ENCODE peak calls at places on chromosomes 12 and 14, in four cellular contexts. One of them, this sample, is unnamed.
A peak's percentile ranks its signal among the peaks of the same experiment; 100 is the strongest.

GRCh38 chr14:90850487-90850886 is 34.3 kb upstream of the TTC7B start:
- DNase-seq in NAMALWA: no peak
- DNase-seq in heart right ventricle: peak; percentile 55
- DNase-seq in frontal cortex: no peak
- DNase-seq in this sample: no peak

GRCh38 chr12:27822076-27822712 is 42.2 kb upstream of the MANSC4 start:
- DNase-seq in heart right ventricle: no peak
- DNase-seq in NAMALWA: peak; percentile 49
- DNase-seq in frontal cortex: no peak
- DNase-seq in this sample: no peak

GRCh38 chr12:48442191-48442828 is 30.0 kb upstream of the ANP32D start:
- DNase-seq in frontal cortex: no peak
- DNase-seq in NAMALWA: peak; percentile 29
- DNase-seq in heart right ventricle: no peak
- DNase-seq in this sample: no peak

GRCh38 chr12:112031472-112031871 is 18.2 kb downstream of the ERP29 start:
- DNase-seq in heart right ventricle: no peak
- DNase-seq in NAMALWA: no peak
- DNase-seq in frontal cortex: no peak
- DNase-seq in this sample: no peak

GRCh38 chr12:48865141-48865440 is 579 bp downstream of the RND1 start:
- DNase-seq in NAMALWA: peak; percentile 54
- DNase-seq in frontal cortex: no peak
- DNase-seq in heart right ventricle: no peak
- DNase-seq in this sample: no peak

GRCh38 chr14:88729159-88729558 is 63.6 kb downstream of the EML5 start:
- DNase-seq in frontal cortex: no peak
- DNase-seq in heart right ventricle: no peak
- DNase-seq in NAMALWA: peak; percentile 16
- DNase-seq in this sample: no peak

GRCh38 chr12:74293689-74294131 is 243.9 kb upstream of the ATXN7L3B start:
- DNase-seq in frontal cortex: no peak
- DNase-seq in heart right ventricle: no peak
- DNase-seq in NAMALWA: no peak
- DNase-seq in this sample: no peak

GRCh38 chr14:37329189-37330001 is 131.7 kb downstream of the MIPOL1 start:
- DNase-seq in frontal cortex: no peak
- DNase-seq in heart right ventricle: no peak
- DNase-seq in NAMALWA: no peak
- DNase-seq in this sample: no peak

GRCh38 chr12:1692895-1693294 is 2.0 kb downstream of the ADIPOR2 start:
- DNase-seq in NAMALWA: peak; percentile 80
- DNase-seq in frontal cortex: no peak
- DNase-seq in heart right ventricle: no peak
- DNase-seq in this sample: no peak

GRCh38 chr14:55026793-55027560 is at the start of the genes SOCS4 and WDHD1:
- DNase-seq in heart right ventricle: peak; percentile 95
- DNase-seq in frontal cortex: peak; percentile 83
- DNase-seq in NAMALWA: peak; percentile 89
- DNase-seq in this sample: peak; percentile 96

GRCh38 chr14:58882577-58883018 is 244.8 kb downstream of the DACT1 start:
- DNase-seq in frontal cortex: no peak
- DNase-seq in NAMALWA: no peak
- DNase-seq in heart right ventricle: no peak
- DNase-seq in this sample: no peak

GRCh38 chr12:19846561-19846960 is 407.3 kb downstream of the AEBP2 start:
- DNase-seq in heart right ventricle: no peak
- DNase-seq in NAMALWA: no peak
- DNase-seq in frontal cortex: no peak
- DNase-seq in this sample: no peak

GRCh38 chr12:111103583-111103982 is 183.2 kb upstream of the MYL2 start:
- DNase-seq in NAMALWA: no peak
- DNase-seq in frontal cortex: no peak
- DNase-seq in heart right ventricle: no peak
- DNase-seq in this sample: no peak

GRCh38 chr14:69713127-69713800 is 53.7 kb upstream of the SRSF5 start:
- DNase-seq in frontal cortex: no peak
- DNase-seq in heart right ventricle: no peak
- DNase-seq in NAMALWA: no peak
- DNase-seq in this sample: no peak

GRCh38 chr14:87111141-87111540 is 881.8 kb downstream of the GALC start:
- DNase-seq in NAMALWA: no peak
- DNase-seq in heart right ventricle: no peak
- DNase-seq in frontal cortex: no peak
- DNase-seq in this sample: no peak

GRCh38 chr12:94617101-94617500 is 33.3 kb downstream of the TMCC3 start:
- DNase-seq in heart right ventricle: no peak
- DNase-seq in frontal cortex: no peak
- DNase-seq in NAMALWA: no peak
- DNase-seq in this sample: no peak

GRCh38 chr12:53963434-53964314 is 9.0 kb downstream of the HOXC12 start:
- DNase-seq in NAMALWA: no peak
- DNase-seq in heart right ventricle: no peak
- DNase-seq in frontal cortex: no peak
- DNase-seq in this sample: no peak

GRCh38 chr12:123075591-123076171 is 75.2 kb downstream of the PITPNM2 start:
- DNase-seq in frontal cortex: no peak
- DNase-seq in NAMALWA: peak; percentile 87
- DNase-seq in heart right ventricle: no peak
- DNase-seq in this sample: no peak

GRCh38 chr14:94964931-94965330 is 192.4 kb downstream of the DICER1 start:
- DNase-seq in frontal cortex: no peak
- DNase-seq in heart right ventricle: no peak
- DNase-seq in NAMALWA: no peak
- DNase-seq in this sample: no peak

GRCh38 chr12:32947203-32947795 is 50.7 kb upstream of the PKP2 start:
- DNase-seq in NAMALWA: peak; percentile 41
- DNase-seq in frontal cortex: no peak
- DNase-seq in heart right ventricle: no peak
- DNase-seq in this sample: no peak

GRCh38 chr14:87351007-87351406 is 642.0 kb downstream of the GALC start:
- DNase-seq in heart right ventricle: no peak
- DNase-seq in NAMALWA: no peak
- DNase-seq in frontal cortex: no peak
- DNase-seq in this sample: no peak

GRCh38 chr12:49883065-49883464 is 20.6 kb downstream of the FAIM2 start:
- DNase-seq in heart right ventricle: no peak
- DNase-seq in NAMALWA: no peak
- DNase-seq in frontal cortex: no peak
- DNase-seq in this sample: peak; percentile 8

GRCh38 chr12:113138826-113139225 is 3.3 kb upstream of the RASAL1 start:
- DNase-seq in frontal cortex: no peak
- DNase-seq in heart right ventricle: no peak
- DNase-seq in NAMALWA: no peak
- DNase-seq in this sample: no peak

This sample was measured in heart left ventricle.